ENCODE peak calls at places on chromosomes 2 and 18, in nine cellular contexts. One of them, this sample, is unnamed.

GRCh38 chr2:114068438-114068837 is 178.5 kb downstream of the ACTR3 start:
- DNase-seq in RCC 7860: no peak
- DNase-seq in kidney: no peak
- DNase-seq in stimulated activated CD4-positive, alpha-beta T cell treated with anti-CD3 and anti-CD28 coated beads, TNF-alpha, amount 100 ng/mL, for 24 hours: no peak
- DNase-seq in cardiac muscle cell: peak; percentile 60
- DNase-seq in T1000: no peak
- DNase-seq in activated effector memory CD4-positive, alpha-beta T cell treated with Interleukin-2 at 50 U/mL for 16 hours: no peak
- DNase-seq in ACHN: peak; percentile 22
- DNase-seq in CD4-positive, alpha-beta T cell: no peak
- DNase-seq in this sample: no peak

GRCh38 chr18:3119401-3120323 is 100.1 kb downstream of the MYOM1 start:
- DNase-seq in kidney: no peak
- DNase-seq in cardiac muscle cell: no peak
- DNase-seq in stimulated activated CD4-positive, alpha-beta T cell treated with anti-CD3 and anti-CD28 coated beads, TNF-alpha, amount 100 ng/mL, for 24 hours: no peak
- DNase-seq in T1000: no peak
- DNase-seq in ACHN: no peak
- DNase-seq in CD4-positive, alpha-beta T cell: no peak
- DNase-seq in RCC 7860: no peak
- DNase-seq in activated effector memory CD4-positive, alpha-beta T cell treated with Interleukin-2 at 50 U/mL for 16 hours: no peak
- DNase-seq in this sample: no peak

GRCh38 chr2:164975885-164976284 is 20.6 kb upstream of the SLC38A11 start:
- DNase-seq in kidney: no peak
- DNase-seq in cardiac muscle cell: no peak
- DNase-seq in ACHN: no peak
- DNase-seq in stimulated activated CD4-positive, alpha-beta T cell treated with anti-CD3 and anti-CD28 coated beads, TNF-alpha, amount 100 ng/mL, for 24 hours: no peak
- DNase-seq in T1000: no peak
- DNase-seq in activated effector memory CD4-positive, alpha-beta T cell treated with Interleukin-2 at 50 U/mL for 16 hours: no peak
- DNase-seq in RCC 7860: no peak
- DNase-seq in CD4-positive, alpha-beta T cell: no peak
- DNase-seq in this sample: no peak

GRCh38 chr2:39419282-39420223 is 17.5 kb downstream of the MAP4K3 start:
- DNase-seq in activated effector memory CD4-positive, alpha-beta T cell treated with Interleukin-2 at 50 U/mL for 16 hours: no peak
- DNase-seq in RCC 7860: no peak
- DNase-seq in T1000: no peak
- DNase-seq in kidney: no peak
- DNase-seq in CD4-positive, alpha-beta T cell: no peak
- DNase-seq in stimulated activated CD4-positive, alpha-beta T cell treated with anti-CD3 and anti-CD28 coated beads, TNF-alpha, amount 100 ng/mL, for 24 hours: no peak
- DNase-seq in ACHN: no peak
- DNase-seq in cardiac muscle cell: no peak
- DNase-seq in this sample: no peak

GRCh38 chr2:240567137-240567871 is 980 bp upstream of the RNPEPL1 start:
- DNase-seq in stimulated activated CD4-positive, alpha-beta T cell treated with anti-CD3 and anti-CD28 coated beads, TNF-alpha, amount 100 ng/mL, for 24 hours: no peak
- DNase-seq in RCC 7860: peak; percentile 51
- DNase-seq in ACHN: no peak
- DNase-seq in CD4-positive, alpha-beta T cell: peak; percentile 55
- DNase-seq in cardiac muscle cell: no peak
- DNase-seq in activated effector memory CD4-positive, alpha-beta T cell treated with Interleukin-2 at 50 U/mL for 16 hours: peak; percentile 33
- DNase-seq in kidney: peak; percentile 66
- DNase-seq in T1000: no peak
- DNase-seq in this sample: no peak

GRCh38 chr18:56835331-56835730 is 184.2 kb downstream of the WDR7 start:
- DNase-seq in activated effector memory CD4-positive, alpha-beta T cell treated with Interleukin-2 at 50 U/mL for 16 hours: no peak
- DNase-seq in cardiac muscle cell: no peak
- DNase-seq in RCC 7860: no peak
- DNase-seq in CD4-positive, alpha-beta T cell: no peak
- DNase-seq in kidney: no peak
- DNase-seq in stimulated activated CD4-positive, alpha-beta T cell treated with anti-CD3 and anti-CD28 coated beads, TNF-alpha, amount 100 ng/mL, for 24 hours: no peak
- DNase-seq in T1000: no peak
- DNase-seq in ACHN: no peak
- DNase-seq in this sample: no peak

GRCh38 chr2:38750793-38751042 is 443 bp downstream of the SRSF7 start:
- DNase-seq in T1000: no peak
- DNase-seq in stimulated activated CD4-positive, alpha-beta T cell treated with anti-CD3 and anti-CD28 coated beads, TNF-alpha, amount 100 ng/mL, for 24 hours: peak; percentile 55
- DNase-seq in CD4-positive, alpha-beta T cell: peak; percentile 75
- DNase-seq in activated effector memory CD4-positive, alpha-beta T cell treated with Interleukin-2 at 50 U/mL for 16 hours: peak; percentile 70
- DNase-seq in kidney: peak; percentile 89
- DNase-seq in cardiac muscle cell: no peak
- DNase-seq in RCC 7860: peak; percentile 26
- DNase-seq in ACHN: peak; percentile 60
- DNase-seq in this sample: no peak

GRCh38 chr2:233470007-233470687 is 96.4 kb downstream of the USP40 start:
- DNase-seq in activated effector memory CD4-positive, alpha-beta T cell treated with Interleukin-2 at 50 U/mL for 16 hours: no peak
- DNase-seq in T1000: no peak
- DNase-seq in kidney: peak; percentile 89
- DNase-seq in cardiac muscle cell: no peak
- DNase-seq in ACHN: no peak
- DNase-seq in RCC 7860: no peak
- DNase-seq in CD4-positive, alpha-beta T cell: no peak
- DNase-seq in stimulated activated CD4-positive, alpha-beta T cell treated with anti-CD3 and anti-CD28 coated beads, TNF-alpha, amount 100 ng/mL, for 24 hours: no peak
- DNase-seq in this sample: no peak

GRCh38 chr2:4964579-4964978 is 727.6 kb upstream of the SOX11 start:
- DNase-seq in ACHN: no peak
- DNase-seq in activated effector memory CD4-positive, alpha-beta T cell treated with Interleukin-2 at 50 U/mL for 16 hours: no peak
- DNase-seq in RCC 7860: no peak
- DNase-seq in cardiac muscle cell: no peak
- DNase-seq in stimulated activated CD4-positive, alpha-beta T cell treated with anti-CD3 and anti-CD28 coated beads, TNF-alpha, amount 100 ng/mL, for 24 hours: no peak
- DNase-seq in CD4-positive, alpha-beta T cell: no peak
- DNase-seq in kidney: peak; percentile 37
- DNase-seq in T1000: no peak
- DNase-seq in this sample: no peak

GRCh38 chr2:181164699-181165098 is 184.3 kb downstream of the UBE2E3 start:
- DNase-seq in kidney: no peak
- DNase-seq in CD4-positive, alpha-beta T cell: no peak
- DNase-seq in RCC 7860: no peak
- DNase-seq in T1000: no peak
- DNase-seq in stimulated activated CD4-positive, alpha-beta T cell treated with anti-CD3 and anti-CD28 coated beads, TNF-alpha, amount 100 ng/mL, for 24 hours: no peak
- DNase-seq in activated effector memory CD4-positive, alpha-beta T cell treated with Interleukin-2 at 50 U/mL for 16 hours: no peak
- DNase-seq in ACHN: no peak
- DNase-seq in cardiac muscle cell: no peak
- DNase-seq in this sample: no peak

GRCh38 chr2:97747285-97747684 is 33.9 kb downstream of the ZAP70 start:
- DNase-seq in kidney: no peak
- DNase-seq in ACHN: no peak
- DNase-seq in activated effector memory CD4-positive, alpha-beta T cell treated with Interleukin-2 at 50 U/mL for 16 hours: no peak
- DNase-seq in cardiac muscle cell: no peak
- DNase-seq in RCC 7860: no peak
- DNase-seq in T1000: no peak
- DNase-seq in CD4-positive, alpha-beta T cell: no peak
- DNase-seq in stimulated activated CD4-positive, alpha-beta T cell treated with anti-CD3 and anti-CD28 coated beads, TNF-alpha, amount 100 ng/mL, for 24 hours: no peak
- DNase-seq in this sample: no peak

GRCh38 chr2:109351164-109351756 is 222.3 kb downstream of the SH3RF3 start:
- DNase-seq in cardiac muscle cell: no peak
- DNase-seq in ACHN: peak; percentile 79
- DNase-seq in CD4-positive, alpha-beta T cell: no peak
- DNase-seq in T1000: peak; percentile 71
- DNase-seq in activated effector memory CD4-positive, alpha-beta T cell treated with Interleukin-2 at 50 U/mL for 16 hours: no peak
- DNase-seq in stimulated activated CD4-positive, alpha-beta T cell treated with anti-CD3 and anti-CD28 coated beads, TNF-alpha, amount 100 ng/mL, for 24 hours: no peak
- DNase-seq in RCC 7860: peak; percentile 51
- DNase-seq in kidney: no peak
- DNase-seq in this sample: peak; percentile 22

GRCh38 chr2:235911633-235912032 is 256.6 kb downstream of the GBX2 start:
- DNase-seq in RCC 7860: no peak
- DNase-seq in ACHN: no peak
- DNase-seq in T1000: no peak
- DNase-seq in stimulated activated CD4-positive, alpha-beta T cell treated with anti-CD3 and anti-CD28 coated beads, TNF-alpha, amount 100 ng/mL, for 24 hours: no peak
- DNase-seq in activated effector memory CD4-positive, alpha-beta T cell treated with Interleukin-2 at 50 U/mL for 16 hours: no peak
- DNase-seq in CD4-positive, alpha-beta T cell: no peak
- DNase-seq in kidney: no peak
- DNase-seq in cardiac muscle cell: no peak
- DNase-seq in this sample: no peak

GRCh38 chr2:117980381-117980780 is 33.5 kb downstream of the CCDC93 start:
- DNase-seq in kidney: no peak
- DNase-seq in RCC 7860: peak; percentile 77
- DNase-seq in cardiac muscle cell: no peak
- DNase-seq in activated effector memory CD4-positive, alpha-beta T cell treated with Interleukin-2 at 50 U/mL for 16 hours: no peak
- DNase-seq in T1000: no peak
- DNase-seq in stimulated activated CD4-positive, alpha-beta T cell treated with anti-CD3 and anti-CD28 coated beads, TNF-alpha, amount 100 ng/mL, for 24 hours: no peak
- DNase-seq in CD4-positive, alpha-beta T cell: no peak
- DNase-seq in ACHN: no peak
- DNase-seq in this sample: no peak

GRCh38 chr2:39875182-39875913 is 96.3 kb upstream of the THUMPD2 start:
- DNase-seq in activated effector memory CD4-positive, alpha-beta T cell treated with Interleukin-2 at 50 U/mL for 16 hours: no peak
- DNase-seq in kidney: peak; percentile 58
- DNase-seq in T1000: peak; percentile 53
- DNase-seq in CD4-positive, alpha-beta T cell: no peak
- DNase-seq in ACHN: no peak
- DNase-seq in RCC 7860: no peak
- DNase-seq in stimulated activated CD4-positive, alpha-beta T cell treated with anti-CD3 and anti-CD28 coated beads, TNF-alpha, amount 100 ng/mL, for 24 hours: no peak
- DNase-seq in cardiac muscle cell: no peak
- DNase-seq in this sample: peak; percentile 50

This sample was measured in epithelial cell of proximal tubule.